ENCODE peak calls at places on chromosomes 1 and 21, in six cellular contexts. One of them, this sample, is unnamed.

GRCh38 chr1:19762175-19762779 is 37.4 kb downstream of the TMCO4 start:
- DNase-seq in activated CD4-positive, CD25-positive, alpha-beta regulatory T cell treated with anti-CD3 and anti-CD28 coated beads, Interleukin-2, amount 50 U/mL, for 72 hours: no peak
- DNase-seq in fibroblast of mammary gland: peak; percentile 36
- DNase-seq in EH: peak; percentile 43
- DNase-seq in activated CD4-positive, alpha-beta T cell treated with anti-CD3 and anti-CD28 coated beads, Interleukin-2, amount 10 ng/mL, durations not matched to agents 7 days and 5 days: peak; percentile 17
- DNase-seq in NCI-H2081: peak; percentile 26
- DNase-seq in this sample: no peak

GRCh38 chr1:99397029-99397428 is 132.7 kb downstream of the PLPPR4 start:
- DNase-seq in activated CD4-positive, CD25-positive, alpha-beta regulatory T cell treated with anti-CD3 and anti-CD28 coated beads, Interleukin-2, amount 50 U/mL, for 72 hours: no peak
- DNase-seq in fibroblast of mammary gland: no peak
- DNase-seq in activated CD4-positive, alpha-beta T cell treated with anti-CD3 and anti-CD28 coated beads, Interleukin-2, amount 10 ng/mL, durations not matched to agents 7 days and 5 days: no peak
- DNase-seq in NCI-H2081: no peak
- DNase-seq in EH: peak; percentile 20
- DNase-seq in this sample: no peak

GRCh38 chr21:42547906-42548365 is 34.3 kb downstream of the SLC37A1 start:
- DNase-seq in NCI-H2081: no peak
- DNase-seq in activated CD4-positive, CD25-positive, alpha-beta regulatory T cell treated with anti-CD3 and anti-CD28 coated beads, Interleukin-2, amount 50 U/mL, for 72 hours: no peak
- DNase-seq in activated CD4-positive, alpha-beta T cell treated with anti-CD3 and anti-CD28 coated beads, Interleukin-2, amount 10 ng/mL, durations not matched to agents 7 days and 5 days: no peak
- DNase-seq in EH: no peak
- DNase-seq in fibroblast of mammary gland: no peak
- DNase-seq in this sample: no peak

GRCh38 chr1:172356620-172357019 is 63.9 kb upstream of the C1orf105 start:
- DNase-seq in activated CD4-positive, alpha-beta T cell treated with anti-CD3 and anti-CD28 coated beads, Interleukin-2, amount 10 ng/mL, durations not matched to agents 7 days and 5 days: no peak
- DNase-seq in EH: peak; percentile 93
- DNase-seq in NCI-H2081: no peak
- DNase-seq in fibroblast of mammary gland: peak; percentile 84
- DNase-seq in activated CD4-positive, CD25-positive, alpha-beta regulatory T cell treated with anti-CD3 and anti-CD28 coated beads, Interleukin-2, amount 50 U/mL, for 72 hours: no peak
- DNase-seq in this sample: peak; percentile 71

GRCh38 chr1:53115403-53116306 is 26.8 kb downstream of the SLC1A7 start:
- DNase-seq in activated CD4-positive, alpha-beta T cell treated with anti-CD3 and anti-CD28 coated beads, Interleukin-2, amount 10 ng/mL, durations not matched to agents 7 days and 5 days: no peak
- DNase-seq in activated CD4-positive, CD25-positive, alpha-beta regulatory T cell treated with anti-CD3 and anti-CD28 coated beads, Interleukin-2, amount 50 U/mL, for 72 hours: no peak
- DNase-seq in fibroblast of mammary gland: no peak
- DNase-seq in EH: peak; percentile 94
- DNase-seq in NCI-H2081: no peak
- DNase-seq in this sample: no peak

GRCh38 chr1:241640867-241641542 is 836 bp upstream of the CHML start:
- DNase-seq in EH: no peak
- DNase-seq in activated CD4-positive, alpha-beta T cell treated with anti-CD3 and anti-CD28 coated beads, Interleukin-2, amount 10 ng/mL, durations not matched to agents 7 days and 5 days: no peak
- DNase-seq in activated CD4-positive, CD25-positive, alpha-beta regulatory T cell treated with anti-CD3 and anti-CD28 coated beads, Interleukin-2, amount 50 U/mL, for 72 hours: no peak
- DNase-seq in NCI-H2081: no peak
- DNase-seq in fibroblast of mammary gland: no peak
- DNase-seq in this sample: no peak

GRCh38 chr1:168498159-168498609 is 45.6 kb downstream of the XCL2 start:
- DNase-seq in activated CD4-positive, alpha-beta T cell treated with anti-CD3 and anti-CD28 coated beads, Interleukin-2, amount 10 ng/mL, durations not matched to agents 7 days and 5 days: no peak
- DNase-seq in fibroblast of mammary gland: peak; percentile 79
- DNase-seq in EH: peak; percentile 42
- DNase-seq in activated CD4-positive, CD25-positive, alpha-beta regulatory T cell treated with anti-CD3 and anti-CD28 coated beads, Interleukin-2, amount 50 U/mL, for 72 hours: no peak
- DNase-seq in NCI-H2081: no peak
- DNase-seq in this sample: no peak

GRCh38 chr1:204190212-204191211 is 5.8 kb downstream of the KISS1 start:
- DNase-seq in fibroblast of mammary gland: peak; percentile 69
- DNase-seq in NCI-H2081: no peak
- DNase-seq in EH: peak; percentile 60
- DNase-seq in activated CD4-positive, alpha-beta T cell treated with anti-CD3 and anti-CD28 coated beads, Interleukin-2, amount 10 ng/mL, durations not matched to agents 7 days and 5 days: no peak
- DNase-seq in activated CD4-positive, CD25-positive, alpha-beta regulatory T cell treated with anti-CD3 and anti-CD28 coated beads, Interleukin-2, amount 50 U/mL, for 72 hours: no peak
- DNase-seq in this sample: no peak

GRCh38 chr1:203100163-203100867 is 14.5 kb upstream of the MYOG start:
- DNase-seq in EH: no peak
- DNase-seq in NCI-H2081: no peak
- DNase-seq in activated CD4-positive, CD25-positive, alpha-beta regulatory T cell treated with anti-CD3 and anti-CD28 coated beads, Interleukin-2, amount 50 U/mL, for 72 hours: no peak
- DNase-seq in activated CD4-positive, alpha-beta T cell treated with anti-CD3 and anti-CD28 coated beads, Interleukin-2, amount 10 ng/mL, durations not matched to agents 7 days and 5 days: no peak
- DNase-seq in fibroblast of mammary gland: no peak
- DNase-seq in this sample: no peak

GRCh38 chr1:100249155-100249536 is 488 bp downstream of the DBT start:
- DNase-seq in fibroblast of mammary gland: no peak
- DNase-seq in activated CD4-positive, CD25-positive, alpha-beta regulatory T cell treated with anti-CD3 and anti-CD28 coated beads, Interleukin-2, amount 50 U/mL, for 72 hours: no peak
- DNase-seq in EH: peak; percentile 7
- DNase-seq in NCI-H2081: no peak
- DNase-seq in activated CD4-positive, alpha-beta T cell treated with anti-CD3 and anti-CD28 coated beads, Interleukin-2, amount 10 ng/mL, durations not matched to agents 7 days and 5 days: no peak
- DNase-seq in this sample: no peak

GRCh38 chr1:217089239-217090014 is 366.2 kb upstream of the ESRRG start:
- DNase-seq in activated CD4-positive, alpha-beta T cell treated with anti-CD3 and anti-CD28 coated beads, Interleukin-2, amount 10 ng/mL, durations not matched to agents 7 days and 5 days: no peak
- DNase-seq in NCI-H2081: peak; percentile 61
- DNase-seq in fibroblast of mammary gland: peak; percentile 15
- DNase-seq in activated CD4-positive, CD25-positive, alpha-beta regulatory T cell treated with anti-CD3 and anti-CD28 coated beads, Interleukin-2, amount 50 U/mL, for 72 hours: no peak
- DNase-seq in EH: peak; percentile 11
- DNase-seq in this sample: no peak

GRCh38 chr1:217857061-217857460 is 225.9 kb downstream of the SPATA17 start:
- DNase-seq in NCI-H2081: no peak
- DNase-seq in EH: no peak
- DNase-seq in fibroblast of mammary gland: peak; percentile 6
- DNase-seq in activated CD4-positive, alpha-beta T cell treated with anti-CD3 and anti-CD28 coated beads, Interleukin-2, amount 10 ng/mL, durations not matched to agents 7 days and 5 days: no peak
- DNase-seq in activated CD4-positive, CD25-positive, alpha-beta regulatory T cell treated with anti-CD3 and anti-CD28 coated beads, Interleukin-2, amount 50 U/mL, for 72 hours: no peak
- DNase-seq in this sample: no peak

GRCh38 chr21:28615276-28615675 is 377.4 kb downstream of the LTN1 start:
- DNase-seq in activated CD4-positive, CD25-positive, alpha-beta regulatory T cell treated with anti-CD3 and anti-CD28 coated beads, Interleukin-2, amount 50 U/mL, for 72 hours: no peak
- DNase-seq in EH: peak; percentile 92
- DNase-seq in activated CD4-positive, alpha-beta T cell treated with anti-CD3 and anti-CD28 coated beads, Interleukin-2, amount 10 ng/mL, durations not matched to agents 7 days and 5 days: no peak
- DNase-seq in NCI-H2081: no peak
- DNase-seq in fibroblast of mammary gland: peak; percentile 68
- DNase-seq in this sample: no peak

GRCh38 chr1:206924549-206925115 is 2.9 kb upstream of the FCMR start:
- DNase-seq in fibroblast of mammary gland: no peak
- DNase-seq in activated CD4-positive, CD25-positive, alpha-beta regulatory T cell treated with anti-CD3 and anti-CD28 coated beads, Interleukin-2, amount 50 U/mL, for 72 hours: no peak
- DNase-seq in EH: no peak
- DNase-seq in NCI-H2081: no peak
- DNase-seq in activated CD4-positive, alpha-beta T cell treated with anti-CD3 and anti-CD28 coated beads, Interleukin-2, amount 10 ng/mL, durations not matched to agents 7 days and 5 days: no peak
- DNase-seq in this sample: no peak

GRCh38 chr1:204148098-204148406 is 3.8 kb downstream of the ETNK2 start:
- DNase-seq in NCI-H2081: no peak
- DNase-seq in activated CD4-positive, alpha-beta T cell treated with anti-CD3 and anti-CD28 coated beads, Interleukin-2, amount 10 ng/mL, durations not matched to agents 7 days and 5 days: no peak
- DNase-seq in activated CD4-positive, CD25-positive, alpha-beta regulatory T cell treated with anti-CD3 and anti-CD28 coated beads, Interleukin-2, amount 50 U/mL, for 72 hours: no peak
- DNase-seq in EH: no peak
- DNase-seq in fibroblast of mammary gland: no peak
- DNase-seq in this sample: no peak

GRCh38 chr1:100736324-100736723 is 16.8 kb downstream of the VCAM1 start:
- DNase-seq in NCI-H2081: no peak
- DNase-seq in activated CD4-positive, alpha-beta T cell treated with anti-CD3 and anti-CD28 coated beads, Interleukin-2, amount 10 ng/mL, durations not matched to agents 7 days and 5 days: no peak
- DNase-seq in EH: peak; percentile 40
- DNase-seq in activated CD4-positive, CD25-positive, alpha-beta regulatory T cell treated with anti-CD3 and anti-CD28 coated beads, Interleukin-2, amount 50 U/mL, for 72 hours: no peak
- DNase-seq in fibroblast of mammary gland: peak; percentile 41
- DNase-seq in this sample: no peak

GRCh38 chr21:25579402-25580016 is 27.8 kb downstream of the MRPL39 start:
- DNase-seq in fibroblast of mammary gland: no peak
- DNase-seq in activated CD4-positive, CD25-positive, alpha-beta regulatory T cell treated with anti-CD3 and anti-CD28 coated beads, Interleukin-2, amount 50 U/mL, for 72 hours: no peak
- DNase-seq in activated CD4-positive, alpha-beta T cell treated with anti-CD3 and anti-CD28 coated beads, Interleukin-2, amount 10 ng/mL, durations not matched to agents 7 days and 5 days: no peak
- DNase-seq in NCI-H2081: no peak
- DNase-seq in EH: no peak
- DNase-seq in this sample: no peak

GRCh38 chr1:41361495-41362356 is 492 bp downstream of the FOXO6 start:
- DNase-seq in activated CD4-positive, CD25-positive, alpha-beta regulatory T cell treated with anti-CD3 and anti-CD28 coated beads, Interleukin-2, amount 50 U/mL, for 72 hours: peak; percentile 51
- DNase-seq in NCI-H2081: peak; percentile 70
- DNase-seq in fibroblast of mammary gland: no peak
- DNase-seq in EH: no peak
- DNase-seq in activated CD4-positive, alpha-beta T cell treated with anti-CD3 and anti-CD28 coated beads, Interleukin-2, amount 10 ng/mL, durations not matched to agents 7 days and 5 days: no peak
- DNase-seq in this sample: no peak

GRCh38 chr21:21010228-21010627 is 12.0 kb downstream of the NCAM2 start:
- DNase-seq in fibroblast of mammary gland: no peak
- DNase-seq in NCI-H2081: no peak
- DNase-seq in activated CD4-positive, alpha-beta T cell treated with anti-CD3 and anti-CD28 coated beads, Interleukin-2, amount 10 ng/mL, durations not matched to agents 7 days and 5 days: no peak
- DNase-seq in activated CD4-positive, CD25-positive, alpha-beta regulatory T cell treated with anti-CD3 and anti-CD28 coated beads, Interleukin-2, amount 50 U/mL, for 72 hours: no peak
- DNase-seq in EH: no peak
- DNase-seq in this sample: no peak

GRCh38 chr1:210360852-210361477 is 32.3 kb downstream of the HHAT start:
- DNase-seq in fibroblast of mammary gland: peak; percentile 69
- DNase-seq in NCI-H2081: no peak
- DNase-seq in activated CD4-positive, alpha-beta T cell treated with anti-CD3 and anti-CD28 coated beads, Interleukin-2, amount 10 ng/mL, durations not matched to agents 7 days and 5 days: no peak
- DNase-seq in activated CD4-positive, CD25-positive, alpha-beta regulatory T cell treated with anti-CD3 and anti-CD28 coated beads, Interleukin-2, amount 50 U/mL, for 72 hours: no peak
- DNase-seq in EH: peak; percentile 71
- DNase-seq in this sample: no peak

GRCh38 chr1:225426395-225427248 is 1.2 kb downstream of the LBR start:
- DNase-seq in EH: peak; percentile 44
- DNase-seq in NCI-H2081: peak; percentile 37
- DNase-seq in activated CD4-positive, CD25-positive, alpha-beta regulatory T cell treated with anti-CD3 and anti-CD28 coated beads, Interleukin-2, amount 50 U/mL, for 72 hours: peak; percentile 46
- DNase-seq in fibroblast of mammary gland: peak; percentile 42
- DNase-seq in activated CD4-positive, alpha-beta T cell treated with anti-CD3 and anti-CD28 coated beads, Interleukin-2, amount 10 ng/mL, durations not matched to agents 7 days and 5 days: peak; percentile 52
- DNase-seq in this sample: no peak

GRCh38 chr1:21783679-21784603 is 992 bp upstream of the USP48 start:
- DNase-seq in activated CD4-positive, alpha-beta T cell treated with anti-CD3 and anti-CD28 coated beads, Interleukin-2, amount 10 ng/mL, durations not matched to agents 7 days and 5 days: no peak
- DNase-seq in activated CD4-positive, CD25-positive, alpha-beta regulatory T cell treated with anti-CD3 and anti-CD28 coated beads, Interleukin-2, amount 50 U/mL, for 72 hours: no peak
- DNase-seq in NCI-H2081: no peak
- DNase-seq in EH: peak; percentile 76
- DNase-seq in fibroblast of mammary gland: peak; percentile 79
- DNase-seq in this sample: peak; percentile 80

GRCh38 chr1:233357595-233358446 is 30.3 kb downstream of the MAP3K21 start:
- DNase-seq in activated CD4-positive, CD25-positive, alpha-beta regulatory T cell treated with anti-CD3 and anti-CD28 coated beads, Interleukin-2, amount 50 U/mL, for 72 hours: no peak
- DNase-seq in NCI-H2081: no peak
- DNase-seq in activated CD4-positive, alpha-beta T cell treated with anti-CD3 and anti-CD28 coated beads, Interleukin-2, amount 10 ng/mL, durations not matched to agents 7 days and 5 days: no peak
- DNase-seq in fibroblast of mammary gland: no peak
- DNase-seq in EH: no peak
- DNase-seq in this sample: no peak

GRCh38 chr1:63821650-63822049 is 47.8 kb downstream of the ROR1 start:
- DNase-seq in fibroblast of mammary gland: peak; percentile 74
- DNase-seq in activated CD4-positive, CD25-positive, alpha-beta regulatory T cell treated with anti-CD3 and anti-CD28 coated beads, Interleukin-2, amount 50 U/mL, for 72 hours: no peak
- DNase-seq in EH: no peak
- DNase-seq in activated CD4-positive, alpha-beta T cell treated with anti-CD3 and anti-CD28 coated beads, Interleukin-2, amount 10 ng/mL, durations not matched to agents 7 days and 5 days: no peak
- DNase-seq in NCI-H2081: no peak
- DNase-seq in this sample: no peak

GRCh38 chr1:72230746-72231145 is 51.6 kb downstream of the NEGR1 start:
- DNase-seq in NCI-H2081: no peak
- DNase-seq in activated CD4-positive, alpha-beta T cell treated with anti-CD3 and anti-CD28 coated beads, Interleukin-2, amount 10 ng/mL, durations not matched to agents 7 days and 5 days: no peak
- DNase-seq in fibroblast of mammary gland: peak; percentile 63
- DNase-seq in activated CD4-positive, CD25-positive, alpha-beta regulatory T cell treated with anti-CD3 and anti-CD28 coated beads, Interleukin-2, amount 50 U/mL, for 72 hours: no peak
- DNase-seq in EH: peak; percentile 40
- DNase-seq in this sample: no peak

GRCh38 chr21:41967708-41968107 is 13.9 kb upstream of the C2CD2 start:
- DNase-seq in fibroblast of mammary gland: no peak
- DNase-seq in activated CD4-positive, CD25-positive, alpha-beta regulatory T cell treated with anti-CD3 and anti-CD28 coated beads, Interleukin-2, amount 50 U/mL, for 72 hours: no peak
- DNase-seq in activated CD4-positive, alpha-beta T cell treated with anti-CD3 and anti-CD28 coated beads, Interleukin-2, amount 10 ng/mL, durations not matched to agents 7 days and 5 days: no peak
- DNase-seq in EH: no peak
- DNase-seq in NCI-H2081: no peak
- DNase-seq in this sample: no peak

GRCh38 chr1:197526736-197527371 is 248.4 kb downstream of the DENND1B start:
- DNase-seq in NCI-H2081: peak; percentile 55
- DNase-seq in EH: peak; percentile 42
- DNase-seq in activated CD4-positive, alpha-beta T cell treated with anti-CD3 and anti-CD28 coated beads, Interleukin-2, amount 10 ng/mL, durations not matched to agents 7 days and 5 days: no peak
- DNase-seq in fibroblast of mammary gland: peak; percentile 47
- DNase-seq in activated CD4-positive, CD25-positive, alpha-beta regulatory T cell treated with anti-CD3 and anti-CD28 coated beads, Interleukin-2, amount 50 U/mL, for 72 hours: no peak
- DNase-seq in this sample: no peak

GRCh38 chr1:3580231-3580630 is 31.1 kb downstream of the MEGF6 start:
- DNase-seq in activated CD4-positive, alpha-beta T cell treated with anti-CD3 and anti-CD28 coated beads, Interleukin-2, amount 10 ng/mL, durations not matched to agents 7 days and 5 days: no peak
- DNase-seq in NCI-H2081: no peak
- DNase-seq in fibroblast of mammary gland: no peak
- DNase-seq in activated CD4-positive, CD25-positive, alpha-beta regulatory T cell treated with anti-CD3 and anti-CD28 coated beads, Interleukin-2, amount 50 U/mL, for 72 hours: no peak
- DNase-seq in EH: no peak
- DNase-seq in this sample: no peak

GRCh38 chr1:167454929-167455785 is 63.2 kb downstream of the CD247 start:
- DNase-seq in activated CD4-positive, CD25-positive, alpha-beta regulatory T cell treated with anti-CD3 and anti-CD28 coated beads, Interleukin-2, amount 50 U/mL, for 72 hours: peak; percentile 79
- DNase-seq in activated CD4-positive, alpha-beta T cell treated with anti-CD3 and anti-CD28 coated beads, Interleukin-2, amount 10 ng/mL, durations not matched to agents 7 days and 5 days: peak; percentile 85
- DNase-seq in EH: peak; percentile 56
- DNase-seq in fibroblast of mammary gland: no peak
- DNase-seq in NCI-H2081: peak; percentile 52
- DNase-seq in this sample: no peak

GRCh38 chr1:15510611-15511405 is 13.2 kb downstream of the CASP9 start:
- DNase-seq in fibroblast of mammary gland: peak; percentile 39
- DNase-seq in activated CD4-positive, CD25-positive, alpha-beta regulatory T cell treated with anti-CD3 and anti-CD28 coated beads, Interleukin-2, amount 50 U/mL, for 72 hours: no peak
- DNase-seq in activated CD4-positive, alpha-beta T cell treated with anti-CD3 and anti-CD28 coated beads, Interleukin-2, amount 10 ng/mL, durations not matched to agents 7 days and 5 days: no peak
- DNase-seq in EH: no peak
- DNase-seq in NCI-H2081: no peak
- DNase-seq in this sample: no peak

GRCh38 chr1:39148942-39149341 is 55.6 kb upstream of the MACF1 start:
- DNase-seq in NCI-H2081: no peak
- DNase-seq in fibroblast of mammary gland: no peak
- DNase-seq in EH: no peak
- DNase-seq in activated CD4-positive, CD25-positive, alpha-beta regulatory T cell treated with anti-CD3 and anti-CD28 coated beads, Interleukin-2, amount 50 U/mL, for 72 hours: no peak
- DNase-seq in activated CD4-positive, alpha-beta T cell treated with anti-CD3 and anti-CD28 coated beads, Interleukin-2, amount 10 ng/mL, durations not matched to agents 7 days and 5 days: no peak
- DNase-seq in this sample: no peak

This sample was measured in keratinocyte.